ENCODE peak calls at places on chromosome 9, in ten cellular contexts. I is NCI-H1092 treated with DMSO at 0.1 percent for 48 hours; B is activated CD4-positive, alpha-beta T cell treated with anti-CD3 and anti-CD28 coated beads, Interleukin-2, amount 10 ng/mL, durations not matched to agents 24 days and 14 days; D is fibroblast of mammary gland; S is hypothalamus; X is non-pigmented ciliary epithelial cell; C is endodermal cell; N is fibroblast of villous mesenchyme; R is nucleus accumbens; T is tibial artery. A is an unnamed sample.

GRCh38 chr9:133844876-133845658 is 106.9 kb upstream of the SARDH start:
- DNase-seq in I (peak), B (no peak), D (peak), S (peak), X (peak), C (no peak), N (peak), R (peak), T (peak), A (peak)

GRCh38 chr9:34072868-34073590 is 24.3 kb upstream of the UBAP2 start:
- DNase-seq in I (no peak), B (no peak), D (peak), S (no peak), X (peak), C (peak), N (peak), R (no peak), T (no peak), A (peak)

GRCh38 chr9:35537898-35538297 is 48.0 kb downstream of the RUSC2 start:
- DNase-seq in I (no peak), B (no peak), D (peak), S (no peak), X (no peak), C (peak), N (peak), R (no peak), T (no peak), A (no peak)

GRCh38 chr9:80650964-80651555 is 1038.3 kb downstream of the TLE1 start:
- DNase-seq in I (no peak), B (no peak), D (peak), S (no peak), X (peak), C (no peak), N (peak), R (no peak), T (no peak), A (no peak)

GRCh38 chr9:36566813-36567217 is 5.9 kb upstream of the MELK start:
- DNase-seq in I (no peak), B (no peak), D (peak), S (peak), X (no peak), C (no peak), N (peak), R (peak), T (peak), A (peak)

GRCh38 chr9:74496819-74497749 is at the start of gene RORB:
- DNase-seq in I (peak), B (peak), D (peak), S (peak), X (peak), C (peak), N (peak), R (peak), T (peak), A (peak)

GRCh38 chr9:120860083-120860482 is 16.9 kb downstream of the PHF19 start:
- DNase-seq in I (no peak), B (no peak), D (no peak), S (no peak), X (no peak), C (no peak), N (no peak), R (no peak), T (no peak), A (no peak)

GRCh38 chr9:108750656-108751175 is 105.1 kb downstream of the ACTL7B start:
- DNase-seq in I (no peak), B (no peak), D (no peak), S (no peak), X (no peak), C (no peak), N (no peak), R (no peak), T (no peak), A (peak)

GRCh38 chr9:133727277-133727875 is 10.8 kb downstream of the SARDH start:
- DNase-seq in I (no peak), B (no peak), D (no peak), S (no peak), X (no peak), C (peak), N (no peak), R (no peak), T (no peak), A (no peak)

GRCh38 chr9:98168952-98169488 is 23.4 kb downstream of the CORO2A start:
- DNase-seq in I (no peak), B (no peak), D (peak), S (no peak), X (peak), C (peak), N (peak), R (no peak), T (no peak), A (peak)

A was measured in EH.